ENCODE peak calls at places on chromosome 6, in eight cellular contexts. H is hepatocyte, B is choroid plexus epithelial cell, E is uterus, A is dorsolateral prefrontal cortex, M is spleen, X is A549, J is lung. C is an unnamed sample.

GRCh38 chr6:167786859-167787675 is 39.6 kb upstream of the AFDN start:
- DNase-seq in H (no peak), B (no peak), E (no peak), A (no peak), M (peak), X (no peak), J (no peak), C (no peak)

GRCh38 chr6:167336818-167337217 is 11.9 kb downstream of the TTLL2 start:
- DNase-seq in H (no peak), B (no peak), E (no peak), A (no peak), M (no peak), X (no peak), J (no peak), C (no peak)

GRCh38 chr6:105835373-105835772 is 250.8 kb upstream of the PRDM1 start:
- DNase-seq in H (peak), B (peak), E (no peak), A (no peak), M (no peak), X (peak), J (no peak), C (no peak)

GRCh38 chr6:4346659-4347333 is 211.4 kb upstream of the ECI2 start:
- DNase-seq in H (no peak), B (peak), E (no peak), A (no peak), M (no peak), X (no peak), J (no peak), C (no peak)

GRCh38 chr6:85278456-85279035 is 171.3 kb upstream of the NT5E start:
- DNase-seq in H (no peak), B (no peak), E (no peak), A (no peak), M (no peak), X (no peak), J (no peak), C (no peak)

GRCh38 chr6:45626087-45626891 is 248.6 kb upstream of the SUPT3H start:
- DNase-seq in H (no peak), B (peak), E (no peak), A (no peak), M (no peak), X (no peak), J (no peak), C (no peak)

GRCh38 chr6:168867247-168868102 is 386.2 kb downstream of the THBS2 start:
- DNase-seq in H (no peak), B (no peak), E (no peak), A (no peak), M (no peak), X (no peak), J (no peak), C (no peak)

GRCh38 chr6:32175322-32175710 is 568 bp downstream of the AGPAT1 start:
- DNase-seq in H (no peak), B (no peak), E (no peak), A (no peak), M (no peak), X (no peak), J (no peak), C (peak)

GRCh38 chr6:44499609-44500008 is 112.1 kb downstream of the CDC5L start:
- DNase-seq in H (no peak), B (no peak), E (no peak), A (no peak), M (no peak), X (no peak), J (no peak), C (no peak)

GRCh38 chr6:154159126-154159525 is 120.1 kb downstream of the OPRM1 start:
- DNase-seq in H (no peak), B (no peak), E (no peak), A (no peak), M (no peak), X (no peak), J (no peak), C (no peak)

GRCh38 chr6:145886228-145886956 is 71.8 kb upstream of the FBXO30 start:
- DNase-seq in H (no peak), B (peak), E (no peak), A (no peak), M (no peak), X (no peak), J (no peak), C (no peak)

GRCh38 chr6:44386364-44386928 is 1.1 kb upstream of the CDC5L start:
- DNase-seq in H (peak), B (no peak), E (peak), A (no peak), M (no peak), X (no peak), J (peak), C (no peak)

GRCh38 chr6:47471911-47472310 is 5.7 kb upstream of the CD2AP start:
- DNase-seq in H (no peak), B (no peak), E (no peak), A (no peak), M (no peak), X (no peak), J (no peak), C (no peak)

GRCh38 chr6:7827142-7827541 is 83.4 kb downstream of the TXNDC5 start:
- DNase-seq in H (no peak), B (peak), E (no peak), A (no peak), M (no peak), X (no peak), J (no peak), C (no peak)

GRCh38 chr6:169885831-169886230 is 134.4 kb downstream of the ERMARD start:
- DNase-seq in H (no peak), B (no peak), E (no peak), A (no peak), M (peak), X (no peak), J (no peak), C (no peak)

GRCh38 chr6:168179133-168179532 is 100.1 kb upstream of the FRMD1 start:
- DNase-seq in H (no peak), B (no peak), E (peak), A (no peak), M (no peak), X (no peak), J (no peak), C (no peak)

GRCh38 chr6:74518035-74518434 is 687.8 kb downstream of the COL12A1 start:
- DNase-seq in H (no peak), B (no peak), E (no peak), A (no peak), M (no peak), X (no peak), J (no peak), C (no peak)

GRCh38 chr6:17845598-17845997 is 138.9 kb upstream of the NUP153 start:
- DNase-seq in H (no peak), B (no peak), E (peak), A (no peak), M (no peak), X (no peak), J (no peak), C (no peak)

GRCh38 chr6:136429264-136429663 is 121.0 kb downstream of the MAP7 start:
- DNase-seq in H (no peak), B (no peak), E (no peak), A (no peak), M (no peak), X (no peak), J (no peak), C (no peak)

GRCh38 chr6:162907876-162908481 is 180.2 kb downstream of the PACRG start:
- DNase-seq in H (no peak), B (peak), E (no peak), A (no peak), M (no peak), X (peak), J (no peak), C (no peak)

GRCh38 chr6:110662468-110663211 is 152.6 kb downstream of the CDK19 start:
- DNase-seq in H (no peak), B (no peak), E (no peak), A (no peak), M (no peak), X (no peak), J (no peak), C (no peak)

GRCh38 chr6:15441215-15441868 is 195.5 kb downstream of the JARID2 start:
- DNase-seq in H (peak), B (peak), E (peak), A (no peak), M (no peak), X (peak), J (peak), C (no peak)

GRCh38 chr6:57190140-57190539 is 18.0 kb downstream of the BAG2 start:
- DNase-seq in H (peak), B (peak), E (no peak), A (no peak), M (no peak), X (peak), J (no peak), C (no peak)

GRCh38 chr6:33118525-33119123 is 42.8 kb downstream of the HLA-DPB1 start:
- DNase-seq in H (peak), B (peak), E (no peak), A (no peak), M (no peak), X (peak), J (no peak), C (no peak)

GRCh38 chr6:152669894-152670293 is 27.8 kb upstream of the MYCT1 start:
- DNase-seq in H (no peak), B (peak), E (no peak), A (no peak), M (no peak), X (peak), J (no peak), C (no peak)

GRCh38 chr6:125509477-125509876 is 207.7 kb upstream of the HDDC2 start:
- DNase-seq in H (no peak), B (no peak), E (no peak), A (no peak), M (no peak), X (no peak), J (no peak), C (no peak)

GRCh38 chr6:124199226-124199625 is 395.6 kb downstream of the NKAIN2 start:
- DNase-seq in H (no peak), B (peak), E (no peak), A (no peak), M (no peak), X (no peak), J (no peak), C (no peak)

GRCh38 chr6:8556370-8557018 is 121.1 kb upstream of the SLC35B3 start:
- DNase-seq in H (peak), B (peak), E (no peak), A (no peak), M (no peak), X (peak), J (no peak), C (no peak)

GRCh38 chr6:166297606-166298005 is 10.6 kb downstream of the PRR18 start:
- DNase-seq in H (no peak), B (no peak), E (no peak), A (peak), M (no peak), X (no peak), J (no peak), C (no peak)

GRCh38 chr6:82178084-82178758 is 69.3 kb downstream of the IBTK start:
- DNase-seq in H (no peak), B (peak), E (no peak), A (no peak), M (no peak), X (peak), J (no peak), C (no peak)

GRCh38 chr6:16223362-16223761 is 15.0 kb upstream of the GMPR start:
- DNase-seq in H (no peak), B (no peak), E (no peak), A (no peak), M (no peak), X (no peak), J (no peak), C (no peak)

GRCh38 chr6:54465649-54466300 is 157.5 kb downstream of the TINAG start:
- DNase-seq in H (no peak), B (no peak), E (no peak), A (no peak), M (no peak), X (no peak), J (no peak), C (no peak)

GRCh38 chr6:1390805-1391511 is 1.6 kb downstream of the FOXF2 start:
- DNase-seq in H (no peak), B (peak), E (no peak), A (no peak), M (peak), X (no peak), J (no peak), C (no peak)

GRCh38 chr6:125236536-125237327 is 65.0 kb downstream of the HDDC2 start:
- DNase-seq in H (no peak), B (peak), E (no peak), A (no peak), M (no peak), X (peak), J (no peak), C (no peak)

GRCh38 chr6:156752666-156753301 is 24.4 kb upstream of the ARID1B start:
- DNase-seq in H (no peak), B (no peak), E (no peak), A (no peak), M (peak), X (peak), J (no peak), C (peak)

GRCh38 chr6:134358320-134358719 is 40.4 kb upstream of the SGK1 start:
- DNase-seq in H (peak), B (peak), E (no peak), A (no peak), M (no peak), X (peak), J (peak), C (no peak)

GRCh38 chr6:152180601-152181000 is 373.1 kb downstream of the ESR1 start:
- DNase-seq in H (no peak), B (no peak), E (no peak), A (no peak), M (no peak), X (no peak), J (no peak), C (no peak)

GRCh38 chr6:44470106-44470446 is 82.6 kb downstream of the CDC5L start:
- DNase-seq in H (no peak), B (no peak), E (no peak), A (no peak), M (no peak), X (no peak), J (no peak), C (no peak)

GRCh38 chr6:41426438-41426851 is 91.0 kb downstream of the NCR2 start:
- DNase-seq in H (peak), B (peak), E (no peak), A (no peak), M (no peak), X (no peak), J (no peak), C (no peak)

GRCh38 chr6:32355018-32355417 is 16.7 kb downstream of the TSBP1 start:
- DNase-seq in H (no peak), B (no peak), E (no peak), A (no peak), M (no peak), X (no peak), J (no peak), C (no peak)

DNA sequence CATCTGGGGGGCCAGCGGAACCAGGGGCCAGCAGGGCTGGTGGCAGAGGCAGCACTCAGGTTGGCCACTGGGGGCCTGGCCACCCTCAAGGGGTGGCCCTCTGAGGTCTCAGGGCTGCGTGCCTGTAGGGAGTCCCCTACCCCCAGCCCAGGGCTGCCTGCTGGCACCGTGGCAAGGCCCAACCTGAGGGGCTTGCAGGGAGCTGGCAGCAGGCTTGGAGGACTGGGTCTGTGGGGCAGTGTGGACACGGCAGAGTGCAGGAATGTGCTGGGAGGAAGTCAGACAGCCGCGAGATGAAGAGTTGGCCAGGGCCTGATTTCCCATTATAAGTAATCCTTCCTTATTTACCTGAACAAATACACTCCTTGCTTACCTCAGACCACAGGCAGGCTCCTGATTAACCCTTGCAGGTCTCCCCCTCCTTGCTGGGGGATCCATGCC is at the start of gene SPDEF:
- DNase-seq in H (no peak), B (peak), E (no peak), A (no peak), M (no peak), X (peak), J (peak), C (no peak)
- TF ChIP-seq CTCF in H (no peak), B (no peak), E (no peak), A (no peak), M (no peak), X (no peak), J (no peak), C (peak)

GRCh38 chr6:119301429-119301828 is 48.1 kb downstream of the MAN1A1 start:
- DNase-seq in H (no peak), B (no peak), E (no peak), A (no peak), M (no peak), X (no peak), J (no peak), C (no peak)

GRCh38 chr6:119299694-119300093 is 49.9 kb downstream of the MAN1A1 start:
- DNase-seq in H (no peak), B (no peak), E (no peak), A (no peak), M (no peak), X (no peak), J (no peak), C (no peak)

GRCh38 chr6:119294984-119295383 is 54.6 kb downstream of the MAN1A1 start:
- DNase-seq in H (no peak), B (no peak), E (no peak), A (no peak), M (no peak), X (no peak), J (no peak), C (no peak)

GRCh38 chr6:119297049-119297448 is 52.5 kb downstream of the MAN1A1 start:
- DNase-seq in H (no peak), B (no peak), E (no peak), A (no peak), M (no peak), X (no peak), J (no peak), C (no peak)

GRCh38 chr6:119296036-119297035 is 53.2 kb downstream of the MAN1A1 start:
- DNase-seq in H (no peak), B (no peak), E (no peak), A (no peak), M (no peak), X (no peak), J (no peak), C (no peak)
- TF ChIP-seq CTCF in H (no peak), B (no peak), E (no peak), A (no peak), M (no peak), X (no peak), J (no peak), C (no peak)

DNA sequence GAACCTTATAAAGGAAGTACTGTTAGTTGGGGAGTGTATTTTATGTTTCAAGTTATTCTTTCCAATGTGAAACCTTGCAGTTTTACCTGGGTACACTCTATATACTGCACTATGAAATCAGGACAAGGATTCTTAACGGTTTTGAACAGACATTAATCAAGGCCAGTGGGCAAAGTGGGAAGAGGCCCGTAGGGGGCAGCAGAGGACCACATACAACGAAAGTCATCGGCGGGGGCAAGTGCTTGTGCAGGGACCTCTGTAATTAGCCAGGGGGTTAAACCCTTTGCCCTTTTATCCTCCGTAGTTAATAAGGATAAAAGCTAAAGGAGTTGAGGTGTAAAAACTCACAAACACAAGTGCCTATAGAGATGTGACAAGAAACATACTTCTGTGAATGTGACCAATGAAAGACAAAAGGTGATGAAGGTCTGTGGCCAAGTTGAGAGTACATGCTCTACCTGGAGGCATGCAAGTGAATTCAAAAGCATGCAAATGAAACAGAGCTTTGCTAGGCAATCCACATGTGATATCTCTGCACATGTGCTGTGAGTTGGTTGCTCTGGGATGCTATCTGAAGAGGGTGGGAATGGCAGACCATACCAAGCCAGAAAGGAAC is 392.7 kb upstream of the MAN1A1 start:
- DNase-seq in H (peak), B (peak), E (no peak), A (peak), M (peak), X (peak), J (peak), C (no peak)
- TF ChIP-seq CTCF in H (peak), B (peak), E (peak), A (peak), M (peak), X (peak), J (peak), C (peak)

GRCh38 chr6:90369024-90369519 is 72.4 kb upstream of the BACH2 start:
- DNase-seq in H (peak), B (peak), E (peak), A (no peak), M (no peak), X (peak), J (peak), C (no peak)
- TF ChIP-seq CTCF in H (no peak), B (peak), E (no peak), A (no peak), M (no peak), X (no peak), J (no peak), C (no peak)

GRCh38 chr6:139134817-139135577 is at the start of gene HECA:
- DNase-seq in H (peak), B (peak), E (peak), A (peak), M (peak), X (peak), J (peak), C (peak)

GRCh38 chr6:139129284-139129683 is 5.6 kb upstream of the HECA start:
- DNase-seq in H (no peak), B (peak), E (no peak), A (no peak), M (no peak), X (no peak), J (no peak), C (no peak)

GRCh38 chr6:139133272-139133671 is 1.6 kb upstream of the HECA start:
- DNase-seq in H (no peak), B (no peak), E (peak), A (no peak), M (peak), X (no peak), J (no peak), C (no peak)

GRCh38 chr6:139133733-139134360 is 1.0 kb upstream of the HECA start:
- DNase-seq in H (no peak), B (no peak), E (no peak), A (no peak), M (no peak), X (no peak), J (no peak), C (no peak)

DNA sequence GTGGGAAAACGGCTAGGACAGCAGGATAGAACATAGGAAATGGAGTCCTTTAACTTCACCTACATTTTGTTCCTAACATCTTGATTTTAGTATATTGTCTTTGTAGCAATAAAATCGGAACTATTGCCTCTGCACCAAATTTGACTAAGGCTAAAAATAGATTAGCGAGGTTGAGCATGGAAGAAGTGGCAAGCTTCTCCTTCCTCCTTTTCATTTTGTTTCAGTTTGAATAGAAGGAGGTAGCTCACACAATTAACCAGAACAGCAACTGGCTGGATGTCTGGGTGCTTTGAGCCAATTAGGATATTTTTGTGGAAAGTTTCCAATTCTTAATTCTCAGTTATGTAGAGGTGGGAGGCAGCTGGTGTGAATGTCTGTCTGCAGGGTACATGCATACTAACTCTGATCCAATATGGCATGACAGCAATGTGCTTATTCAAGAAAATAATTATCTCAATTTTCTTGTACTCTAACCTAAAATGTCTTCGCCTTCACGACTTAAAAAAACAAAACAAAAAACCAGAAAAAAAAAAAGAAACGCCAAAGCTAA is 3.1 kb upstream of the HECA start:
- DNase-seq in H (no peak), B (no peak), E (no peak), A (no peak), M (no peak), X (no peak), J (no peak), C (no peak)
- TF ChIP-seq CTCF in H (no peak), B (no peak), E (no peak), A (no peak), M (no peak), X (no peak), J (no peak), C (no peak)